ENCODE peak calls at places on chromosomes 12 and 14, in six cellular contexts. H is choroid plexus epithelial cell, U is HTR-8/SVneo, W is amniotic stem cell, B is RCC 7860, P is upper lobe of right lung. Y is an unnamed sample.

GRCh38 chr12:43306066-43306465 is 245.9 kb downstream of the ADAMTS20 start:
- DNase-seq in W (peak; percentile 36), P (no peak), H (peak; percentile 98), B (peak; percentile 68), U (peak; percentile 45), Y (no peak)

GRCh38 chr14:51079085-51079484 is 15.8 kb downstream of the TRIM9 start:
- DNase-seq in B (no peak), H (peak; percentile 21), P (no peak), W (no peak), U (no peak), Y (no peak)

GRCh38 chr12:107610030-107610859 is 75.4 kb upstream of the PWP1 start:
- DNase-seq in B (peak; percentile 15), H (peak; percentile 77), U (peak; percentile 41), W (peak; percentile 10), P (no peak), Y (no peak)

GRCh38 chr12:40015360-40015759 is 90.5 kb downstream of the SLC2A13 start:
- DNase-seq in B (peak; percentile 33), P (no peak), W (no peak), U (no peak), H (no peak), Y (no peak)

GRCh38 chr12:60501124-60501729 is 905.4 kb downstream of the SLC16A7 start:
- DNase-seq in H (peak; percentile 73), B (no peak), W (no peak), U (no peak), P (no peak), Y (no peak)

GRCh38 chr14:102892660-102893059 is 29.8 kb upstream of the AMN start:
- DNase-seq in P (no peak), U (no peak), B (no peak), H (no peak), W (no peak), Y (no peak)

GRCh38 chr14:54944737-54945391 is 42.2 kb upstream of the GCH1 start:
- DNase-seq in W (no peak), U (no peak), P (no peak), B (no peak), H (no peak), Y (no peak)

GRCh38 chr14:95196268-95196667 is 38.9 kb upstream of the DICER1 start:
- DNase-seq in H (peak; percentile 26), W (no peak), U (no peak), B (no peak), P (no peak), Y (no peak)

GRCh38 chr14:102485693-102486512 is 23.7 kb downstream of the ANKRD9 start:
- DNase-seq in H (peak; percentile 32), W (no peak), P (peak; percentile 54), B (no peak), U (no peak), Y (no peak)

GRCh38 chr12:72074065-72074464 is 135.4 kb downstream of the TPH2 start:
- DNase-seq in B (no peak), H (no peak), U (no peak), P (no peak), W (no peak), Y (no peak)

GRCh38 chr12:54723653-54724256 is 75.6 kb upstream of the DCD start:
- DNase-seq in H (peak; percentile 39), P (no peak), W (no peak), B (no peak), U (no peak), Y (peak; percentile 10)